ENCODE peak calls at places on chromosome 6, in five cellular contexts. T, O, F, I and W are unnamed samples.

GRCh38 chr6:31712296-31712695 is 2.9 kb upstream of the LY6G6D start:
- DNase-seq in T (no peak), O (no peak), F (no peak), I (no peak), W (no peak)

GRCh38 chr6:108295676-108296075 is 822 bp downstream of the AFG1L start:
- DNase-seq in T (no peak), O (no peak), F (no peak), I (no peak), W (no peak)

GRCh38 chr6:104908431-104909139 is 48.3 kb upstream of the LIN28B start:
- DNase-seq in T (no peak), O (no peak), F (no peak), I (no peak), W (no peak)

GRCh38 chr6:63307581-63308246 is 12.1 kb downstream of the LGSN start:
- DNase-seq in T (peak), O (no peak), F (peak), I (no peak), W (no peak)

GRCh38 chr6:71979911-71980310 is 93.6 kb downstream of the RIMS1 start:
- DNase-seq in T (no peak), O (no peak), F (no peak), I (no peak), W (no peak)

GRCh38 chr6:105107207-105107606 is 72.6 kb downstream of the POPDC3 start:
- DNase-seq in T (no peak), O (no peak), F (no peak), I (no peak), W (no peak)

GRCh38 chr6:163263998-163264661 is 150.4 kb upstream of the QKI start:
- DNase-seq in T (no peak), O (no peak), F (no peak), I (no peak), W (no peak)

GRCh38 chr6:149271348-149272340 is 45.9 kb upstream of the TAB2 start:
- DNase-seq in T (peak), O (no peak), F (no peak), I (no peak), W (no peak)

GRCh38 chr6:142918339-142919042 is 26.5 kb downstream of the HIVEP2 start:
- DNase-seq in T (no peak), O (no peak), F (no peak), I (no peak), W (no peak)

GRCh38 chr6:149852180-149852579 is 12.0 kb downstream of the LRP11 start:
- DNase-seq in T (peak), O (no peak), F (no peak), I (no peak), W (no peak)

GRCh38 chr6:10099086-10099499 is 315.8 kb downstream of the TFAP2A start:
- DNase-seq in T (no peak), O (no peak), F (no peak), I (no peak), W (no peak)

GRCh38 chr6:114039835-114040234 is 68.9 kb upstream of the HDAC2 start:
- DNase-seq in T (no peak), O (no peak), F (no peak), I (no peak), W (no peak)

GRCh38 chr6:39849764-39850163 is 57.6 kb downstream of the DAAM2 start:
- DNase-seq in T (peak), O (no peak), F (no peak), I (no peak), W (no peak)

GRCh38 chr6:37555040-37555781 is 55.5 kb upstream of the CCDC167 start:
- DNase-seq in T (no peak), O (no peak), F (no peak), I (no peak), W (no peak)

GRCh38 chr6:91653324-91653723 is 1066.5 kb upstream of the MAP3K7 start:
- DNase-seq in T (no peak), O (no peak), F (no peak), I (no peak), W (no peak)

GRCh38 chr6:4179960-4180652 is 44.7 kb upstream of the ECI2 start:
- DNase-seq in T (no peak), O (no peak), F (no peak), I (no peak), W (no peak)

GRCh38 chr6:13836170-13836569 is 21.8 kb upstream of the MCUR1 start:
- DNase-seq in T (no peak), O (no peak), F (no peak), I (no peak), W (no peak)

GRCh38 chr6:65566117-65566516 is 140.9 kb downstream of the EYS start:
- DNase-seq in T (no peak), O (no peak), F (no peak), I (no peak), W (no peak)

GRCh38 chr6:153086225-153086990 is 44.7 kb downstream of the RGS17 start:
- DNase-seq in T (no peak), O (no peak), F (no peak), I (no peak), W (no peak)

GRCh38 chr6:10248378-10248843 is 166.5 kb downstream of the TFAP2A start:
- DNase-seq in T (peak), O (no peak), F (no peak), I (no peak), W (no peak)

GRCh38 chr6:147559016-147559415 is 50.5 kb downstream of the SAMD5 start:
- DNase-seq in T (no peak), O (no peak), F (no peak), I (no peak), W (no peak)

GRCh38 chr6:94478178-94479140 is 1059.1 kb upstream of the EPHA7 start:
- DNase-seq in T (no peak), O (no peak), F (no peak), I (no peak), W (no peak)

GRCh38 chr6:48041894-48042293 is 69.1 kb downstream of the PTCHD4 start:
- DNase-seq in T (no peak), O (no peak), F (no peak), I (no peak), W (no peak)

GRCh38 chr6:138815797-138816528 is 20.1 kb downstream of the ECT2L start:
- DNase-seq in T (peak), O (no peak), F (peak), I (no peak), W (no peak)

GRCh38 chr6:16344756-16345155 is 106.4 kb downstream of the GMPR start:
- DNase-seq in T (peak), O (no peak), F (no peak), I (no peak), W (no peak)

GRCh38 chr6:151063339-151063738 is 176.4 kb upstream of the AKAP12 start:
- DNase-seq in T (peak), O (no peak), F (no peak), I (no peak), W (no peak)

GRCh38 chr6:25629202-25629584 is 22.8 kb upstream of the SCGN start:
- DNase-seq in T (no peak), O (no peak), F (no peak), I (no peak), W (no peak)

GRCh38 chr6:74409447-74409846 is 713.4 kb downstream of the CD109 start:
- DNase-seq in T (peak), O (no peak), F (peak), I (no peak), W (no peak)

GRCh38 chr6:156876302-156876701 is 99.1 kb downstream of the ARID1B start:
- DNase-seq in T (no peak), O (no peak), F (no peak), I (no peak), W (no peak)

GRCh38 chr6:160036790-160037206 is 67.9 kb downstream of the IGF2R start:
- DNase-seq in T (peak), O (peak), F (no peak), I (no peak), W (peak)

GRCh38 chr6:154230910-154231595 is 125.5 kb downstream of the IPCEF1 start:
- DNase-seq in T (no peak), O (no peak), F (no peak), I (no peak), W (no peak)

GRCh38 chr6:68958327-68958726 is 323.2 kb downstream of the ADGRB3 start:
- DNase-seq in T (peak), O (no peak), F (no peak), I (no peak), W (no peak)

GRCh38 chr6:89887452-89888137 is 6.7 kb upstream of the GJA10 start:
- DNase-seq in T (peak), O (no peak), F (no peak), I (no peak), W (no peak)

GRCh38 chr6:26020983-26021349 is 58.4 kb downstream of the TRIM38 start:
- DNase-seq in T (peak), O (peak), F (no peak), I (no peak), W (no peak)

GRCh38 chr6:167565884-167566491 is 241.1 kb downstream of the TTLL2 start:
- DNase-seq in T (peak), O (no peak), F (no peak), I (peak), W (no peak)

GRCh38 chr6:41555326-41556300 is 9.4 kb downstream of the FOXP4 start:
- DNase-seq in T (no peak), O (no peak), F (no peak), I (no peak), W (no peak)

GRCh38 chr6:41560440-41561192 is 14.4 kb downstream of the FOXP4 start:
- DNase-seq in T (no peak), O (peak), F (no peak), I (no peak), W (no peak)

GRCh38 chr6:41559655-41560439 is 13.7 kb downstream of the FOXP4 start:
- DNase-seq in T (no peak), O (no peak), F (no peak), I (no peak), W (no peak)

GRCh38 chr6:41557305-41557704 is 11.1 kb downstream of the FOXP4 start:
- DNase-seq in T (no peak), O (no peak), F (no peak), I (no peak), W (no peak)

DNA sequence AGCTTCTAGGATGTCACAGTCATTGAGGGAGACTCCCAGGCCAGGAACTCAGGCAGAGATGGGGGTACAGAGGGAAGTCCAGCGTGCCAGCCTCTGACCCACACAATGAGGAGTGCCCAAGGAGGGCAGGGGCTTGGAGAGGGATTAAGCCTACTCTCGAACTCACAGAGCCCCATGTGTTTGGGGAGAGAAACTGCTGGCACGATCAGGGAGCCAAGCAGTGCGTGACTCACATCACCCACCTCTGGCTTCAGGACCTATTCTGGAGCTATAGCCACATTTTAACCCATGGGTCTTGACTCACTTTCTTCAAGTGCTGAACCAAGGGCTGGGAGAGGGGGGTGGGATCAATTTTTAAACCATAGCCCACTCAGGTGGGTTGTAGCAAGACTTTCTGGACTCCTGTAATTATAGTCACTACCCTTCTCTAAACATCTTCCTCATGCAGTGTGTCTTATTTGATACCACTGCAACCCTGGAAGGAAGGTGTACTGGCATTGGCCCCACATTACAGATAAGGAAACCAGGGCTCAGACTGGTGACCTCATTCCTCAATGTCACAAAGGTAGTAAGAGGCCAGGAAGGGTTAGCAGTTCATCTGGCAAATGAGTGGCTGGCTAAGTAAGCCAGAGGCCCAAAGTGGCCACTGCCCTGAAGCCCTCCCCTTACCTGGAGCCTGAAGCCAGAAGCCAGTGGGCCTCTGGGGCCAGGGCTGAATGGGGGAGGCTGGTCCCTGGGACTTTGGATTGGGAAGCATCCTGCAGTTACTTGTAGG is 12.0 kb downstream of the FOXP4 start:
- DNase-seq in T (no peak), O (no peak), F (no peak), I (no peak), W (no peak)
- TF ChIP-seq CTCF in T (no peak), O (no peak), F (no peak), I (no peak), W (no peak)

GRCh38 chr6:1068068-1068467 is 243.8 kb upstream of the FOXQ1 start:
- DNase-seq in T (no peak), O (no peak), F (no peak), I (no peak), W (no peak)

GRCh38 chr6:1070085-1070521 is 241.8 kb upstream of the FOXQ1 start:
- DNase-seq in T (no peak), O (no peak), F (no peak), I (no peak), W (no peak)

GRCh38 chr6:1067346-1067745 is 244.6 kb upstream of the FOXQ1 start:
- DNase-seq in T (no peak), O (no peak), F (no peak), I (no peak), W (no peak)

GRCh38 chr6:1066449-1066848 is 245.4 kb upstream of the FOXQ1 start:
- DNase-seq in T (no peak), O (no peak), F (no peak), I (no peak), W (no peak)

GRCh38 chr6:1068905-1069304 is 243.0 kb upstream of the FOXQ1 start:
- DNase-seq in T (no peak), O (no peak), F (no peak), I (no peak), W (no peak)
- H3K4me3 ChIP-seq in T (no peak), O (no peak), F (no peak), I (no peak), W (no peak)

DNA sequence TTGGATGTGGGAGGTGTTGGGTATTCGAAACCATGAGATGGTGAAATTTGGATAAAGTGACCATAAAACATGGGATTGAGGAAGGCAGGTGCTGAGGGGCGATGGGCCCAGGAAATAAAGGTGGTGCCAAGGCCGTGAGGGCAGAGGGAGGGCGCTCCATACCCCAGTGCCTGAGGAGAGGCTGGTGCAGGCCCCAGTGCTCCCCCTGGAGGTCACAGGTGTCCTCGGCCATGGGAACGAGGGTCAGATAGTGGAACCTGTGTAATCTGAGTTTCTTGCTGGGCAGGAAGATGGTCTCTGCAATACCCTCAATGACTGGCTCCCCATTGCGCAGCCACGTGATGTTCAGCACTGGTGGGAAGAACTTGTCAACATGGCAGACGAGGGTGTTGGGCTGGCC is 16.2 kb downstream of the HLA-DPB1 start:
- DNase-seq in T (no peak), O (no peak), F (no peak), I (no peak), W (no peak)
- TF ChIP-seq CTCF in T (peak), O (peak), F (peak), I (no peak), W (peak)

GRCh38 chr6:52373294-52373693 is 11.3 kb downstream of the PAQR8 start:
- DNase-seq in T (no peak), O (no peak), F (no peak), I (no peak), W (no peak)
- H3K4me3 ChIP-seq in T (no peak), O (no peak), F (no peak), I (no peak), W (no peak)

GRCh38 chr6:29834564-29835436 is 7.2 kb downstream of the HLA-G start:
- DNase-seq in T (peak), O (no peak), F (no peak), I (no peak), W (no peak)
- TF ChIP-seq CTCF in T (peak), O (peak), F (peak), I (peak), W (peak)